ENCODE peak calls at places on chromosome 11, in nine cellular contexts. One of them, this sample, is unnamed.

GRCh38 chr11:94563176-94563847 is 3.9 kb upstream of the PIWIL4 start:
- DNase-seq in uterus: no peak
- DNase-seq in CD4-positive, CD25-positive, alpha-beta regulatory T cell: no peak
- DNase-seq in pancreas: no peak
- DNase-seq in CD8-positive, alpha-beta T cell: no peak
- DNase-seq in GM23248: peak; percentile 90
- DNase-seq in right atrium auricular region: no peak
- DNase-seq in psoas muscle: no peak
- DNase-seq in neural progenitor cell: no peak
- DNase-seq in this sample: no peak

GRCh38 chr11:28529540-28530410 is 421.6 kb downstream of the METTL15 start:
- DNase-seq in uterus: no peak
- DNase-seq in CD4-positive, CD25-positive, alpha-beta regulatory T cell: peak; percentile 26
- DNase-seq in pancreas: no peak
- DNase-seq in CD8-positive, alpha-beta T cell: no peak
- DNase-seq in GM23248: peak; percentile 71
- DNase-seq in right atrium auricular region: no peak
- DNase-seq in psoas muscle: no peak
- DNase-seq in neural progenitor cell: peak; percentile 62
- DNase-seq in this sample: peak; percentile 14

GRCh38 chr11:131829725-131830124 is 459.3 kb downstream of the NTM start:
- DNase-seq in uterus: no peak
- DNase-seq in CD4-positive, CD25-positive, alpha-beta regulatory T cell: no peak
- DNase-seq in pancreas: no peak
- DNase-seq in CD8-positive, alpha-beta T cell: no peak
- DNase-seq in GM23248: no peak
- DNase-seq in right atrium auricular region: no peak
- DNase-seq in psoas muscle: no peak
- DNase-seq in neural progenitor cell: no peak
- DNase-seq in this sample: no peak

GRCh38 chr11:121722431-121723256 is 269.9 kb upstream of the SORL1-AS1 start:
- DNase-seq in uterus: peak; percentile 74
- DNase-seq in CD4-positive, CD25-positive, alpha-beta regulatory T cell: no peak
- DNase-seq in pancreas: peak; percentile 79
- DNase-seq in CD8-positive, alpha-beta T cell: no peak
- DNase-seq in GM23248: peak; percentile 87
- DNase-seq in right atrium auricular region: peak; percentile 92
- DNase-seq in psoas muscle: peak; percentile 79
- DNase-seq in neural progenitor cell: peak; percentile 82
- DNase-seq in this sample: peak; percentile 63

GRCh38 chr11:124740277-124740882 is 638 bp downstream of the NRGN start:
- DNase-seq in uterus: no peak
- DNase-seq in CD4-positive, CD25-positive, alpha-beta regulatory T cell: peak; percentile 64
- DNase-seq in pancreas: peak; percentile 34
- DNase-seq in CD8-positive, alpha-beta T cell: peak; percentile 58
- DNase-seq in GM23248: peak; percentile 60
- DNase-seq in right atrium auricular region: no peak
- DNase-seq in psoas muscle: no peak
- DNase-seq in neural progenitor cell: peak; percentile 53
- DNase-seq in this sample: peak; percentile 61

GRCh38 chr11:122189259-122189658 is 73.2 kb upstream of the BLID start:
- DNase-seq in uterus: peak; percentile 46
- DNase-seq in CD4-positive, CD25-positive, alpha-beta regulatory T cell: no peak
- DNase-seq in pancreas: no peak
- DNase-seq in CD8-positive, alpha-beta T cell: no peak
- DNase-seq in GM23248: peak; percentile 96
- DNase-seq in right atrium auricular region: no peak
- DNase-seq in psoas muscle: no peak
- DNase-seq in neural progenitor cell: no peak
- DNase-seq in this sample: no peak

GRCh38 chr11:20594274-20595061 is 4.9 kb upstream of the SLC6A5 start:
- DNase-seq in uterus: no peak
- DNase-seq in CD4-positive, CD25-positive, alpha-beta regulatory T cell: no peak
- DNase-seq in pancreas: no peak
- DNase-seq in CD8-positive, alpha-beta T cell: no peak
- DNase-seq in GM23248: no peak
- DNase-seq in right atrium auricular region: no peak
- DNase-seq in psoas muscle: no peak
- DNase-seq in neural progenitor cell: no peak
- DNase-seq in this sample: no peak

GRCh38 chr11:64681171-64681570 is 41.8 kb downstream of the NRXN2 start:
- DNase-seq in uterus: no peak
- DNase-seq in CD4-positive, CD25-positive, alpha-beta regulatory T cell: no peak
- DNase-seq in pancreas: no peak
- DNase-seq in CD8-positive, alpha-beta T cell: no peak
- DNase-seq in GM23248: no peak
- DNase-seq in right atrium auricular region: no peak
- DNase-seq in psoas muscle: no peak
- DNase-seq in neural progenitor cell: no peak
- DNase-seq in this sample: no peak

GRCh38 chr11:58927393-58928081 is 11.8 kb upstream of the GLYATL1 start:
- DNase-seq in uterus: no peak
- DNase-seq in CD4-positive, CD25-positive, alpha-beta regulatory T cell: peak; percentile 7
- DNase-seq in pancreas: peak; percentile 51
- DNase-seq in CD8-positive, alpha-beta T cell: peak; percentile 12
- DNase-seq in GM23248: peak; percentile 19
- DNase-seq in right atrium auricular region: no peak
- DNase-seq in psoas muscle: no peak
- DNase-seq in neural progenitor cell: peak; percentile 97
- DNase-seq in this sample: peak; percentile 54

GRCh38 chr11:13304655-13305340 is 27.2 kb downstream of the BMAL1 start:
- DNase-seq in uterus: no peak
- DNase-seq in CD4-positive, CD25-positive, alpha-beta regulatory T cell: no peak
- DNase-seq in pancreas: no peak
- DNase-seq in CD8-positive, alpha-beta T cell: no peak
- DNase-seq in GM23248: no peak
- DNase-seq in right atrium auricular region: no peak
- DNase-seq in psoas muscle: no peak
- DNase-seq in neural progenitor cell: no peak
- DNase-seq in this sample: no peak

GRCh38 chr11:12063251-12063650 is 47.1 kb upstream of the MICAL2 start:
- DNase-seq in uterus: no peak
- DNase-seq in CD4-positive, CD25-positive, alpha-beta regulatory T cell: no peak
- DNase-seq in pancreas: no peak
- DNase-seq in CD8-positive, alpha-beta T cell: no peak
- DNase-seq in GM23248: no peak
- DNase-seq in right atrium auricular region: no peak
- DNase-seq in psoas muscle: no peak
- DNase-seq in neural progenitor cell: no peak
- DNase-seq in this sample: no peak

GRCh38 chr11:95337175-95337957 is 106.4 kb upstream of the SESN3 start:
- DNase-seq in uterus: peak; percentile 53
- DNase-seq in CD4-positive, CD25-positive, alpha-beta regulatory T cell: peak; percentile 89
- DNase-seq in pancreas: no peak
- DNase-seq in CD8-positive, alpha-beta T cell: peak; percentile 12
- DNase-seq in GM23248: peak; percentile 70
- DNase-seq in right atrium auricular region: peak; percentile 70
- DNase-seq in psoas muscle: peak; percentile 79
- DNase-seq in neural progenitor cell: peak; percentile 90
- DNase-seq in this sample: peak; percentile 97

GRCh38 chr11:64218628-64219353 is 7.2 kb downstream of the TRPT1 start:
- DNase-seq in uterus: peak; percentile 21
- DNase-seq in CD4-positive, CD25-positive, alpha-beta regulatory T cell: no peak
- DNase-seq in pancreas: peak; percentile 80
- DNase-seq in CD8-positive, alpha-beta T cell: no peak
- DNase-seq in GM23248: no peak
- DNase-seq in right atrium auricular region: no peak
- DNase-seq in psoas muscle: no peak
- DNase-seq in neural progenitor cell: peak; percentile 1
- DNase-seq in this sample: no peak

GRCh38 chr11:65502852-65503603 is 4.2 kb downstream of the MALAT1 start:
- DNase-seq in uterus: peak; percentile 21
- DNase-seq in CD4-positive, CD25-positive, alpha-beta regulatory T cell: peak; percentile 54
- DNase-seq in pancreas: peak; percentile 39
- DNase-seq in CD8-positive, alpha-beta T cell: no peak
- DNase-seq in GM23248: peak; percentile 67
- DNase-seq in right atrium auricular region: no peak
- DNase-seq in psoas muscle: no peak
- DNase-seq in neural progenitor cell: no peak
- DNase-seq in this sample: no peak

GRCh38 chr11:115679945-115680344 is 175.7 kb upstream of the CADM1 start:
- DNase-seq in uterus: no peak
- DNase-seq in CD4-positive, CD25-positive, alpha-beta regulatory T cell: no peak
- DNase-seq in pancreas: no peak
- DNase-seq in CD8-positive, alpha-beta T cell: no peak
- DNase-seq in GM23248: no peak
- DNase-seq in right atrium auricular region: no peak
- DNase-seq in psoas muscle: no peak
- DNase-seq in neural progenitor cell: no peak
- DNase-seq in this sample: no peak

GRCh38 chr11:70201876-70202861 is 927 bp upstream of the FADD start:
- DNase-seq in uterus: no peak
- DNase-seq in CD4-positive, CD25-positive, alpha-beta regulatory T cell: no peak
- DNase-seq in pancreas: no peak
- DNase-seq in CD8-positive, alpha-beta T cell: no peak
- DNase-seq in GM23248: peak; percentile 53
- DNase-seq in right atrium auricular region: no peak
- DNase-seq in psoas muscle: no peak
- DNase-seq in neural progenitor cell: no peak
- DNase-seq in this sample: no peak
- H3K4me3 ChIP-seq in uterus: peak overlapping the region; percentile 90
- H3K4me3 ChIP-seq in CD4-positive, CD25-positive, alpha-beta regulatory T cell: peak overlapping the region; percentile 68
- H3K4me3 ChIP-seq in pancreas: peak overlapping the region; percentile 99
- H3K4me3 ChIP-seq in CD8-positive, alpha-beta T cell: peak overlapping the region; percentile 97
- H3K4me3 ChIP-seq in GM23248: peak overlapping the region; percentile 87
- H3K4me3 ChIP-seq in right atrium auricular region: peak overlapping the region; percentile 86
- H3K4me3 ChIP-seq in psoas muscle: peak overlapping the region; percentile 94
- H3K4me3 ChIP-seq in neural progenitor cell: peak overlapping the region; percentile 71
- H3K4me3 ChIP-seq in this sample: peak overlapping the region; percentile 87

DNA sequence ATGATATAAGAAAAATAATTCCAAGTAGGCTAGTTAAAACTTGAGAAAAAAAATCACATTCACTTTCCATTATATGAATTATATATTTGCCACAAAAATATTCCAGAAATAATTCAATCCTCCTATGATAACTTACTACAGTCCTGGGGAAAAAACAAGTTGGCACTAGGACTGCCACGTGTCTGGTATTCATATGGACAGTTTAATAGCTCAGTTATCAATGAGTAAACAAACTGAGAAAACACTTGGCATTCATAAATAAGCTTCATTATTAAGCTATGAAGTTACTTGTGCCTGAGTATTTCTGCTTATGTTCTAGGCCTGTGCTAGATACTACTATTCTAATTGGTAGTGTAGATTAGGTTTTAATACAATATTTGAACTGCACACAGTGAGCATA is 22.5 kb upstream of the MAML2 start:
- DNase-seq in uterus: no peak
- DNase-seq in CD4-positive, CD25-positive, alpha-beta regulatory T cell: no peak
- DNase-seq in pancreas: no peak
- DNase-seq in CD8-positive, alpha-beta T cell: no peak
- DNase-seq in GM23248: no peak
- DNase-seq in right atrium auricular region: no peak
- DNase-seq in psoas muscle: no peak
- DNase-seq in neural progenitor cell: no peak
- DNase-seq in this sample: no peak
- H3K36me3 ChIP-seq in uterus: no peaks in the 10 kb centered on the region
- H3K36me3 ChIP-seq in CD4-positive, CD25-positive, alpha-beta regulatory T cell: peaks cover 64% of the 10 kb centered on the region
- H3K36me3 ChIP-seq in pancreas: no peaks in the 10 kb centered on the region
- H3K36me3 ChIP-seq in CD8-positive, alpha-beta T cell: no peaks in the 10 kb centered on the region
- H3K36me3 ChIP-seq in GM23248: peaks cover 35% of the 10 kb centered on the region
- H3K36me3 ChIP-seq in right atrium auricular region: peaks cover 41% of the 10 kb centered on the region
- H3K36me3 ChIP-seq in psoas muscle: no peaks in the 10 kb centered on the region
- H3K36me3 ChIP-seq in neural progenitor cell: peaks cover 17% of the 10 kb centered on the region
- H3K36me3 ChIP-seq in this sample: peaks cover 37% of the 10 kb centered on the region

DNA sequence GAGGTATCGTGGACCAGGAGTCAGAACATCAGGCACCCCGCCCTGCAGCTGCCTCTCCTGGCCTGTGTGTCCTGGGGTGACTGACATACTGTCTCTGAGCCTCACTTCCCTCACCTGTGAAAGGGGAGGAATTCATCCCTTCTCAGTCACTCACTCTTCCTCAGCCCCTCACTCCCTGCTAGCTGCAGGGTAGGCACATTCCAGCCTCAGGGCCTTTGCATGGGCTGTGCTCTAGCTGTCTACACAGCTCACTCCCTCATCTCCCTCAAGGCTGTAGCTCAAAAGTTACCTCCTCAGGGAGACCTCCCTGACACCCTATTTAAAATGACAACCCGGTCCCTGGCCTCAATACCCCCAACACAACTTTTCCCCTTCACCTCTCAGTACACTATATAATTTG is 2.5 kb downstream of the TP53I11 start:
- DNase-seq in uterus: no peak
- DNase-seq in CD4-positive, CD25-positive, alpha-beta regulatory T cell: no peak
- DNase-seq in pancreas: no peak
- DNase-seq in CD8-positive, alpha-beta T cell: no peak
- DNase-seq in GM23248: no peak
- DNase-seq in right atrium auricular region: no peak
- DNase-seq in psoas muscle: no peak
- DNase-seq in neural progenitor cell: no peak
- DNase-seq in this sample: no peak
- H3K4me3 ChIP-seq in uterus: no peak overlapping the region
- H3K4me3 ChIP-seq in CD4-positive, CD25-positive, alpha-beta regulatory T cell: no peak overlapping the region
- H3K4me3 ChIP-seq in pancreas: no peak overlapping the region
- H3K4me3 ChIP-seq in CD8-positive, alpha-beta T cell: no peak overlapping the region
- H3K4me3 ChIP-seq in GM23248: no peak overlapping the region
- H3K4me3 ChIP-seq in right atrium auricular region: no peak overlapping the region
- H3K4me3 ChIP-seq in psoas muscle: no peak overlapping the region
- H3K4me3 ChIP-seq in neural progenitor cell: no peak overlapping the region
- H3K4me3 ChIP-seq in this sample: no peak overlapping the region

GRCh38 chr11:128528294-128528693 is 59.1 kb downstream of the ETS1 start:
- DNase-seq in uterus: no peak
- DNase-seq in CD4-positive, CD25-positive, alpha-beta regulatory T cell: peak; percentile 22
- DNase-seq in pancreas: no peak
- DNase-seq in CD8-positive, alpha-beta T cell: no peak
- DNase-seq in GM23248: no peak
- DNase-seq in right atrium auricular region: no peak
- DNase-seq in psoas muscle: no peak
- DNase-seq in neural progenitor cell: no peak
- DNase-seq in this sample: no peak
- H3K36me3 ChIP-seq in uterus: no peaks in the 10 kb centered on the region
- H3K36me3 ChIP-seq in CD4-positive, CD25-positive, alpha-beta regulatory T cell: no peaks in the 10 kb centered on the region
- H3K36me3 ChIP-seq in pancreas: no peaks in the 10 kb centered on the region
- H3K36me3 ChIP-seq in CD8-positive, alpha-beta T cell: no peaks in the 10 kb centered on the region
- H3K36me3 ChIP-seq in GM23248: no peaks in the 10 kb centered on the region
- H3K36me3 ChIP-seq in right atrium auricular region: no peaks in the 10 kb centered on the region
- H3K36me3 ChIP-seq in psoas muscle: no peaks in the 10 kb centered on the region
- H3K36me3 ChIP-seq in neural progenitor cell: no peaks in the 10 kb centered on the region
- H3K36me3 ChIP-seq in this sample: no peaks in the 10 kb centered on the region

DNA sequence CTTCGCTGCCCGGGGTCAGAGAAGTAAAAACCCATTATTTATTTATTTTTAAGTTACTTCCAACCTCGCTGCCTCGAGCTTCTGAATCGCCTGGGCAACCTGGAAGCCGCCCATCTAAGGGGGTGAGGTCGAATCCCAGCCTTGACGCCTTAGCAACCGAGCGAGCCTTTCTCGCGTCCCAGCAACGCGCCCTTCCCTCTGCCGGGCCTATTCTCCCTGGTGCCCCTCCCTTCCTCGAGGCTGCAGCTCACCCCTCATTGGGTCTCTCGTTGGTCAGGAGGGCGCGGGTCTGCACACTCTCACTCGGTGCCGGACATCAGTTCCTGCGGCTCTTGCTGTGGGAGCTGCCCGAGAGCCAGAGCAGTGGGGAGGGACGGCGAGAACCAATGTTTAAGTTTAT is at the start of gene CCDC81:
- DNase-seq in uterus: no peak
- DNase-seq in CD4-positive, CD25-positive, alpha-beta regulatory T cell: no peak
- DNase-seq in pancreas: no peak
- DNase-seq in CD8-positive, alpha-beta T cell: no peak
- DNase-seq in GM23248: peak; percentile 33
- DNase-seq in right atrium auricular region: no peak
- DNase-seq in psoas muscle: no peak
- DNase-seq in neural progenitor cell: peak; percentile 80
- DNase-seq in this sample: no peak
- H3K4me3 ChIP-seq in uterus: no peak within 1 kb of the TSS
- H3K4me3 ChIP-seq in CD4-positive, CD25-positive, alpha-beta regulatory T cell: no peak within 1 kb of the TSS
- H3K4me3 ChIP-seq in pancreas: no peak within 1 kb of the TSS
- H3K4me3 ChIP-seq in CD8-positive, alpha-beta T cell: no peak within 1 kb of the TSS
- H3K4me3 ChIP-seq in GM23248: peak within 1 kb of the TSS; percentile 55
- H3K4me3 ChIP-seq in right atrium auricular region: no peak within 1 kb of the TSS
- H3K4me3 ChIP-seq in psoas muscle: peak within 1 kb of the TSS; percentile 6
- H3K4me3 ChIP-seq in neural progenitor cell: peak within 1 kb of the TSS; percentile 24
- H3K4me3 ChIP-seq in this sample: no peak within 1 kb of the TSS

GRCh38 chr11:71221201-71221600 is 31.2 kb downstream of the SHANK2 start:
- DNase-seq in uterus: no peak
- DNase-seq in CD4-positive, CD25-positive, alpha-beta regulatory T cell: no peak
- DNase-seq in pancreas: no peak
- DNase-seq in CD8-positive, alpha-beta T cell: no peak
- DNase-seq in GM23248: no peak
- DNase-seq in right atrium auricular region: no peak
- DNase-seq in psoas muscle: no peak
- DNase-seq in neural progenitor cell: no peak
- DNase-seq in this sample: no peak
- H3K36me3 ChIP-seq in uterus: no peaks in the 10 kb centered on the region
- H3K36me3 ChIP-seq in CD4-positive, CD25-positive, alpha-beta regulatory T cell: no peaks in the 10 kb centered on the region
- H3K36me3 ChIP-seq in pancreas: no peaks in the 10 kb centered on the region
- H3K36me3 ChIP-seq in CD8-positive, alpha-beta T cell: no peaks in the 10 kb centered on the region
- H3K36me3 ChIP-seq in GM23248: no peaks in the 10 kb centered on the region
- H3K36me3 ChIP-seq in right atrium auricular region: no peaks in the 10 kb centered on the region
- H3K36me3 ChIP-seq in psoas muscle: no peaks in the 10 kb centered on the region
- H3K36me3 ChIP-seq in neural progenitor cell: no peaks in the 10 kb centered on the region
- H3K36me3 ChIP-seq in this sample: no peaks in the 10 kb centered on the region

This sample was measured in WERI-Rb-1.